ENCODE peak calls at places on chromosome 17, in nine cellular contexts. One of them, this sample, is unnamed.

GRCh38 chr17:73604476-73604875 is 39.8 kb downstream of the SDK2 start:
- DNase-seq in AG04450: no peak
- DNase-seq in fibroblast of pulmonary artery: no peak
- DNase-seq in esophagus squamous epithelium: no peak
- DNase-seq in WTC11: no peak
- DNase-seq in H9: no peak
- DNase-seq in gastrocnemius medialis: no peak
- DNase-seq in CD4-positive, alpha-beta T cell: no peak
- DNase-seq in RWPE1: no peak
- DNase-seq in this sample: no peak

GRCh38 chr17:16003841-16004240 is 4.2 kb downstream of the TTC19 start:
- DNase-seq in AG04450: no peak
- DNase-seq in fibroblast of pulmonary artery: peak
- DNase-seq in esophagus squamous epithelium: no peak
- DNase-seq in WTC11: no peak
- DNase-seq in H9: no peak
- DNase-seq in gastrocnemius medialis: no peak
- DNase-seq in CD4-positive, alpha-beta T cell: no peak
- DNase-seq in RWPE1: no peak
- DNase-seq in this sample: no peak

GRCh38 chr17:81710514-81711308 is 1.4 kb upstream of the SLC25A10 start:
- DNase-seq in AG04450: no peak
- DNase-seq in fibroblast of pulmonary artery: peak
- DNase-seq in esophagus squamous epithelium: no peak
- DNase-seq in WTC11: no peak
- DNase-seq in H9: no peak
- DNase-seq in gastrocnemius medialis: no peak
- DNase-seq in CD4-positive, alpha-beta T cell: no peak
- DNase-seq in RWPE1: no peak
- DNase-seq in this sample: no peak

GRCh38 chr17:80845863-80846671 is 145.6 kb upstream of the CHMP6 start:
- DNase-seq in AG04450: no peak
- DNase-seq in fibroblast of pulmonary artery: no peak
- DNase-seq in esophagus squamous epithelium: no peak
- DNase-seq in WTC11: no peak
- DNase-seq in H9: no peak
- DNase-seq in gastrocnemius medialis: peak
- DNase-seq in CD4-positive, alpha-beta T cell: no peak
- DNase-seq in RWPE1: no peak
- DNase-seq in this sample: no peak

GRCh38 chr17:18141210-18141803 is 32.8 kb downstream of the MYO15A start:
- DNase-seq in AG04450: no peak
- DNase-seq in fibroblast of pulmonary artery: peak
- DNase-seq in esophagus squamous epithelium: no peak
- DNase-seq in WTC11: no peak
- DNase-seq in H9: no peak
- DNase-seq in gastrocnemius medialis: no peak
- DNase-seq in CD4-positive, alpha-beta T cell: peak
- DNase-seq in RWPE1: peak
- DNase-seq in this sample: peak

GRCh38 chr17:49013311-49014205 is 16.4 kb downstream of the IGF2BP1 start:
- DNase-seq in AG04450: no peak
- DNase-seq in fibroblast of pulmonary artery: no peak
- DNase-seq in esophagus squamous epithelium: no peak
- DNase-seq in WTC11: peak
- DNase-seq in H9: peak
- DNase-seq in gastrocnemius medialis: no peak
- DNase-seq in CD4-positive, alpha-beta T cell: no peak
- DNase-seq in RWPE1: no peak
- DNase-seq in this sample: no peak

GRCh38 chr17:82838386-82839063 is 1.3 kb downstream of the ZNF750 start:
- DNase-seq in AG04450: no peak
- DNase-seq in fibroblast of pulmonary artery: peak
- DNase-seq in esophagus squamous epithelium: no peak
- DNase-seq in WTC11: no peak
- DNase-seq in H9: no peak
- DNase-seq in gastrocnemius medialis: peak
- DNase-seq in CD4-positive, alpha-beta T cell: no peak
- DNase-seq in RWPE1: no peak
- DNase-seq in this sample: no peak

GRCh38 chr17:67570797-67571196 is 146.9 kb upstream of the NOL11 start:
- DNase-seq in AG04450: no peak
- DNase-seq in fibroblast of pulmonary artery: no peak
- DNase-seq in esophagus squamous epithelium: no peak
- DNase-seq in WTC11: no peak
- DNase-seq in H9: no peak
- DNase-seq in gastrocnemius medialis: no peak
- DNase-seq in CD4-positive, alpha-beta T cell: no peak
- DNase-seq in RWPE1: no peak
- DNase-seq in this sample: no peak

GRCh38 chr17:82267575-82268379 is 5.7 kb downstream of the CSNK1D start:
- DNase-seq in AG04450: peak
- DNase-seq in fibroblast of pulmonary artery: peak
- DNase-seq in esophagus squamous epithelium: peak
- DNase-seq in WTC11: no peak
- DNase-seq in H9: no peak
- DNase-seq in gastrocnemius medialis: peak
- DNase-seq in CD4-positive, alpha-beta T cell: no peak
- DNase-seq in RWPE1: peak
- DNase-seq in this sample: no peak

GRCh38 chr17:9115446-9116265 is 94.3 kb downstream of the NTN1 start:
- DNase-seq in AG04450: no peak
- DNase-seq in fibroblast of pulmonary artery: peak
- DNase-seq in esophagus squamous epithelium: no peak
- DNase-seq in WTC11: peak
- DNase-seq in H9: peak
- DNase-seq in gastrocnemius medialis: peak
- DNase-seq in CD4-positive, alpha-beta T cell: peak
- DNase-seq in RWPE1: no peak
- DNase-seq in this sample: no peak
- TF ChIP-seq CTCF in AG04450: peak
- TF ChIP-seq CTCF in fibroblast of pulmonary artery: peak
- TF ChIP-seq CTCF in esophagus squamous epithelium: peak
- TF ChIP-seq CTCF in WTC11: no peak
- TF ChIP-seq CTCF in H9: peak
- TF ChIP-seq CTCF in gastrocnemius medialis: peak
- TF ChIP-seq CTCF in CD4-positive, alpha-beta T cell: peak
- TF ChIP-seq CTCF in RWPE1: no peak
- TF ChIP-seq CTCF in this sample: peak

GRCh38 chr17:58865301-58865700 is 109.6 kb downstream of the PPM1E start:
- DNase-seq in AG04450: no peak
- DNase-seq in fibroblast of pulmonary artery: no peak
- DNase-seq in esophagus squamous epithelium: no peak
- DNase-seq in WTC11: no peak
- DNase-seq in H9: no peak
- DNase-seq in gastrocnemius medialis: no peak
- DNase-seq in CD4-positive, alpha-beta T cell: no peak
- DNase-seq in RWPE1: no peak
- DNase-seq in this sample: no peak

GRCh38 chr17:58873926-58874325 is 118.3 kb downstream of the PPM1E start:
- DNase-seq in AG04450: no peak
- DNase-seq in fibroblast of pulmonary artery: no peak
- DNase-seq in esophagus squamous epithelium: no peak
- DNase-seq in WTC11: no peak
- DNase-seq in H9: no peak
- DNase-seq in gastrocnemius medialis: no peak
- DNase-seq in CD4-positive, alpha-beta T cell: no peak
- DNase-seq in RWPE1: no peak
- DNase-seq in this sample: no peak

GRCh38 chr17:58875261-58875660 is 119.6 kb downstream of the PPM1E start:
- DNase-seq in AG04450: no peak
- DNase-seq in fibroblast of pulmonary artery: no peak
- DNase-seq in esophagus squamous epithelium: no peak
- DNase-seq in WTC11: no peak
- DNase-seq in H9: no peak
- DNase-seq in gastrocnemius medialis: no peak
- DNase-seq in CD4-positive, alpha-beta T cell: no peak
- DNase-seq in RWPE1: no peak
- DNase-seq in this sample: peak

GRCh38 chr17:58870747-58871146 is 115.1 kb downstream of the PPM1E start:
- DNase-seq in AG04450: no peak
- DNase-seq in fibroblast of pulmonary artery: peak
- DNase-seq in esophagus squamous epithelium: no peak
- DNase-seq in WTC11: no peak
- DNase-seq in H9: no peak
- DNase-seq in gastrocnemius medialis: no peak
- DNase-seq in CD4-positive, alpha-beta T cell: no peak
- DNase-seq in RWPE1: no peak
- DNase-seq in this sample: no peak
- TF ChIP-seq CTCF in AG04450: no peak
- TF ChIP-seq CTCF in fibroblast of pulmonary artery: no peak
- TF ChIP-seq CTCF in esophagus squamous epithelium: no peak
- TF ChIP-seq CTCF in WTC11: no peak
- TF ChIP-seq CTCF in H9: no peak
- TF ChIP-seq CTCF in gastrocnemius medialis: no peak
- TF ChIP-seq CTCF in CD4-positive, alpha-beta T cell: no peak
- TF ChIP-seq CTCF in RWPE1: no peak
- TF ChIP-seq CTCF in this sample: no peak

DNA sequence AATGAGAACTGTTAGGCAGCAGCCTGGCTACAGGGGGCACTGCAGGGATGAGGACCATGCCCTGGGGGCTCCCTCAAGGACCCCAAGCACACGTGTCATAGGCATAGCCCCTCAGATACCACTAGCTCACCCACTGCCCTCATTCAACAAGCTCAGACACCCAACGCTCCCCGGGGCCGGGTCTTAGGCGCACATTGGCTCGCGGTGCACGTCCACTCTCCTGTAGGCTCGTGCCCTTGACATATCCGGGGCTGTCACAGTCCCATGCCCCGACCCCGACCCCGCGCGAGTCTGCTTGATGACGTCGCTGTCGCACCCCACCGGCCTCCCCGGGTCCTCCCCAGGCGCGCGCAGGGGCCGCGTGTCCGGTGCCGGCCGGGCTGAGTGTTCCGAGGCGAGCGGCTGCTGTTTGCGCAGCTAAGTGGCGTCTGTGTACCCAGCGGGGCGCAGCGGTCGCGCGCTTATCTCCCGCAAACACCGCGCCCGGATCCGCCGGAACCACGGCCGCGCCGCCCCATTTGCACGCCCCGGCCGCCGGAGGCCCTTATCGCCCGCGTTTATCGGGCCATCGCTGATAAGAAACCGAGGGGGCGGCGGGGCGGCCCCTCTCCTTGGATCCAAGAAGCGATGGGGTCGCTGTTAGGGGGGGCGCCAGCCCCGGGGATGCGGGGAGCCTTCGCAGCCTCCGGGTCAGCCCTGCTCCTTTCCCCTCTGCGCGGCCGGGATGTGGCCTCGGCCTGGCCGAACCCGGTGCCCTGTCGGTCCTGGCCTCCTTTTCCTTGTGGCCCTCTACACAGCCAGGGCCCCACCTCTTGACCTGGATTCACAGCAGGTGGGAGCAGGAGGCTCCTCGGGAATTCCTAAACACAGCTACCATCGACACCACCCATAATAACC is 20.7 kb upstream of the NAGS start:
- DNase-seq in AG04450: no peak
- DNase-seq in fibroblast of pulmonary artery: no peak
- DNase-seq in esophagus squamous epithelium: no peak
- DNase-seq in WTC11: peak
- DNase-seq in H9: peak
- DNase-seq in gastrocnemius medialis: no peak
- DNase-seq in CD4-positive, alpha-beta T cell: no peak
- DNase-seq in RWPE1: no peak
- DNase-seq in this sample: no peak
- TF ChIP-seq CTCF in AG04450: peak
- TF ChIP-seq CTCF in fibroblast of pulmonary artery: peak
- TF ChIP-seq CTCF in esophagus squamous epithelium: no peak
- TF ChIP-seq CTCF in WTC11: peak
- TF ChIP-seq CTCF in H9: peak
- TF ChIP-seq CTCF in gastrocnemius medialis: no peak
- TF ChIP-seq CTCF in CD4-positive, alpha-beta T cell: no peak
- TF ChIP-seq CTCF in RWPE1: no peak
- TF ChIP-seq CTCF in this sample: no peak

GRCh38 chr17:59331929-59332889 is 754 bp downstream of the YPEL2 start:
- DNase-seq in AG04450: no peak
- DNase-seq in fibroblast of pulmonary artery: peak
- DNase-seq in esophagus squamous epithelium: no peak
- DNase-seq in WTC11: peak
- DNase-seq in H9: no peak
- DNase-seq in gastrocnemius medialis: peak
- DNase-seq in CD4-positive, alpha-beta T cell: no peak
- DNase-seq in RWPE1: no peak
- DNase-seq in this sample: peak
- TF ChIP-seq CTCF in AG04450: no peak
- TF ChIP-seq CTCF in fibroblast of pulmonary artery: no peak
- TF ChIP-seq CTCF in esophagus squamous epithelium: no peak
- TF ChIP-seq CTCF in WTC11: no peak
- TF ChIP-seq CTCF in H9: no peak
- TF ChIP-seq CTCF in gastrocnemius medialis: no peak
- TF ChIP-seq CTCF in CD4-positive, alpha-beta T cell: no peak
- TF ChIP-seq CTCF in RWPE1: no peak
- TF ChIP-seq CTCF in this sample: no peak

GRCh38 chr17:35117984-35118383 is 1.7 kb downstream of the RAD51D start:
- DNase-seq in AG04450: no peak
- DNase-seq in fibroblast of pulmonary artery: peak
- DNase-seq in esophagus squamous epithelium: no peak
- DNase-seq in WTC11: no peak
- DNase-seq in H9: no peak
- DNase-seq in gastrocnemius medialis: no peak
- DNase-seq in CD4-positive, alpha-beta T cell: no peak
- DNase-seq in RWPE1: no peak
- DNase-seq in this sample: peak
- TF ChIP-seq CTCF in AG04450: no peak
- TF ChIP-seq CTCF in fibroblast of pulmonary artery: peak
- TF ChIP-seq CTCF in esophagus squamous epithelium: no peak
- TF ChIP-seq CTCF in WTC11: no peak
- TF ChIP-seq CTCF in H9: peak
- TF ChIP-seq CTCF in gastrocnemius medialis: no peak
- TF ChIP-seq CTCF in CD4-positive, alpha-beta T cell: no peak
- TF ChIP-seq CTCF in RWPE1: no peak
- TF ChIP-seq CTCF in this sample: peak

GRCh38 chr17:75047398-75048098 is 523 bp downstream of the KCTD2 start:
- DNase-seq in AG04450: no peak
- DNase-seq in fibroblast of pulmonary artery: no peak
- DNase-seq in esophagus squamous epithelium: no peak
- DNase-seq in WTC11: peak
- DNase-seq in H9: no peak
- DNase-seq in gastrocnemius medialis: peak
- DNase-seq in CD4-positive, alpha-beta T cell: no peak
- DNase-seq in RWPE1: no peak
- DNase-seq in this sample: no peak

GRCh38 chr17:75049057-75049456 is 2.0 kb downstream of the KCTD2 start:
- DNase-seq in AG04450: no peak
- DNase-seq in fibroblast of pulmonary artery: no peak
- DNase-seq in esophagus squamous epithelium: no peak
- DNase-seq in WTC11: no peak
- DNase-seq in H9: no peak
- DNase-seq in gastrocnemius medialis: no peak
- DNase-seq in CD4-positive, alpha-beta T cell: no peak
- DNase-seq in RWPE1: no peak
- DNase-seq in this sample: no peak

GRCh38 chr17:75051941-75052340 is 4.9 kb downstream of the KCTD2 start:
- DNase-seq in AG04450: no peak
- DNase-seq in fibroblast of pulmonary artery: no peak
- DNase-seq in esophagus squamous epithelium: no peak
- DNase-seq in WTC11: no peak
- DNase-seq in H9: no peak
- DNase-seq in gastrocnemius medialis: no peak
- DNase-seq in CD4-positive, alpha-beta T cell: no peak
- DNase-seq in RWPE1: no peak
- DNase-seq in this sample: no peak

GRCh38 chr17:75046583-75047289 is at the start of the genes ATP5PD and KCTD2:
- DNase-seq in AG04450: peak
- DNase-seq in fibroblast of pulmonary artery: peak
- DNase-seq in esophagus squamous epithelium: peak
- DNase-seq in WTC11: peak
- DNase-seq in H9: peak
- DNase-seq in gastrocnemius medialis: peak
- DNase-seq in CD4-positive, alpha-beta T cell: peak
- DNase-seq in RWPE1: peak
- DNase-seq in this sample: peak

GRCh38 chr17:75048396-75048933 is 1.4 kb downstream of the KCTD2 start:
- DNase-seq in AG04450: no peak
- DNase-seq in fibroblast of pulmonary artery: peak
- DNase-seq in esophagus squamous epithelium: no peak
- DNase-seq in WTC11: no peak
- DNase-seq in H9: no peak
- DNase-seq in gastrocnemius medialis: no peak
- DNase-seq in CD4-positive, alpha-beta T cell: no peak
- DNase-seq in RWPE1: no peak
- DNase-seq in this sample: no peak
- TF ChIP-seq CTCF in AG04450: no peak
- TF ChIP-seq CTCF in fibroblast of pulmonary artery: no peak
- TF ChIP-seq CTCF in esophagus squamous epithelium: no peak
- TF ChIP-seq CTCF in WTC11: no peak
- TF ChIP-seq CTCF in H9: no peak
- TF ChIP-seq CTCF in gastrocnemius medialis: no peak
- TF ChIP-seq CTCF in CD4-positive, alpha-beta T cell: no peak
- TF ChIP-seq CTCF in RWPE1: no peak
- TF ChIP-seq CTCF in this sample: no peak